ENCODE peak calls at places on chromosomes 3 and 15, in ten cellular contexts. I is aorta; N is MM.1S; D is CD4-positive, alpha-beta memory T cell; P is PC-9; V is mammary epithelial cell; S is hepatocyte; J is CD8-positive, alpha-beta T cell; G is GM23248; U is cardiac muscle cell. Z is an unnamed sample. For H3K4me1, the result is how much of the 10 kb centered on the place peaks cover.

GRCh38 chr15:34808016-34808415 is 12.7 kb upstream of the ACTC1 start:
- DNase-seq in I (no peak), N (no peak), D (no peak), P (no peak), V (peak), S (no peak), J (no peak), G (peak), U (no peak), Z (no peak)

GRCh38 chr3:55675478-55675877 is 188.4 kb upstream of the WNT5A start:
- DNase-seq in I (no peak), N (peak), D (no peak), P (no peak), V (no peak), S (no peak), J (no peak), G (no peak), U (no peak), Z (no peak)

GRCh38 chr3:17852217-17852616 is 109.8 kb upstream of the TBC1D5 start:
- DNase-seq in I (no peak), N (peak), D (no peak), P (no peak), V (no peak), S (no peak), J (no peak), G (no peak), U (no peak), Z (no peak)

GRCh38 chr3:57746156-57747125 is 9.7 kb upstream of the SLMAP start:
- DNase-seq in I (no peak), N (no peak), D (no peak), P (no peak), V (no peak), S (no peak), J (no peak), G (peak), U (no peak), Z (no peak)

GRCh38 chr3:197908957-197909701 is 40.9 kb upstream of the RPL35A start:
- DNase-seq in I (no peak), N (no peak), D (no peak), P (no peak), V (no peak), S (no peak), J (no peak), G (peak), U (no peak), Z (no peak)

GRCh38 chr3:50651875-50652529 is 22.7 kb upstream of the DOCK3 start:
- DNase-seq in I (no peak), N (no peak), D (no peak), P (no peak), V (no peak), S (no peak), J (no peak), G (no peak), U (no peak), Z (no peak)

GRCh38 chr3:52286777-52287110 is 884 bp upstream of the GLYCTK start:
- DNase-seq in I (peak), N (no peak), D (no peak), P (no peak), V (peak), S (no peak), J (no peak), G (peak), U (peak), Z (no peak)

GRCh38 chr3:55370272-55370671 is 116.8 kb downstream of the WNT5A start:
- DNase-seq in I (no peak), N (no peak), D (no peak), P (no peak), V (no peak), S (no peak), J (no peak), G (no peak), U (no peak), Z (no peak)

GRCh38 chr3:185959609-185960517 is 22.0 kb upstream of the TRA2B start:
- DNase-seq in I (no peak), N (no peak), D (no peak), P (peak), V (peak), S (no peak), J (no peak), G (peak), U (peak), Z (peak)

GRCh38 chr15:64438653-64439447 is 21.5 kb upstream of the ZNF609 start:
- DNase-seq in I (no peak), N (no peak), D (no peak), P (no peak), V (no peak), S (no peak), J (no peak), G (no peak), U (no peak), Z (no peak)

GRCh38 chr3:61936344-61936937 is 375.1 kb downstream of the PTPRG start:
- DNase-seq in I (no peak), N (peak), D (no peak), P (no peak), V (no peak), S (peak), J (no peak), G (peak), U (peak), Z (no peak)

GRCh38 chr3:178593786-178594185 is 57.5 kb downstream of the KCNMB2 start:
- DNase-seq in I (no peak), N (peak), D (no peak), P (no peak), V (no peak), S (no peak), J (no peak), G (no peak), U (no peak), Z (no peak)

GRCh38 chr15:38441130-38441519 is 12.8 kb upstream of the FAM98B start:
- DNase-seq in I (no peak), N (no peak), D (no peak), P (no peak), V (no peak), S (no peak), J (no peak), G (no peak), U (no peak), Z (no peak)

GRCh38 chr15:85129881-85130280 is 148.2 kb downstream of the PDE8A start:
- DNase-seq in I (no peak), N (no peak), D (no peak), P (no peak), V (no peak), S (no peak), J (no peak), G (no peak), U (no peak), Z (no peak)

GRCh38 chr3:146222204-146223046 is 28.5 kb downstream of the PLSCR4 start:
- DNase-seq in I (no peak), N (no peak), D (no peak), P (no peak), V (no peak), S (peak), J (no peak), G (no peak), U (peak), Z (peak)

GRCh38 chr15:52652984-52653383 is 26.2 kb downstream of the ATOSA start:
- DNase-seq in I (no peak), N (no peak), D (no peak), P (no peak), V (peak), S (peak), J (no peak), G (peak), U (peak), Z (no peak)

GRCh38 chr15:85707519-85708338 is 87.0 kb downstream of the KLHL25 start:
- DNase-seq in I (no peak), N (peak), D (no peak), P (no peak), V (no peak), S (peak), J (no peak), G (peak), U (peak), Z (peak)

GRCh38 chr15:82803793-82804574 is 1.9 kb downstream of the FSD2 start:
- DNase-seq in I (no peak), N (no peak), D (no peak), P (no peak), V (no peak), S (no peak), J (no peak), G (peak), U (peak), Z (no peak)

GRCh38 chr3:54630111-54630623 is 297.7 kb downstream of the LRTM1 start:
- DNase-seq in I (no peak), N (no peak), D (no peak), P (no peak), V (peak), S (no peak), J (no peak), G (no peak), U (no peak), Z (no peak)

GRCh38 chr3:55641914-55642313 is 154.8 kb upstream of the WNT5A start:
- DNase-seq in I (no peak), N (no peak), D (no peak), P (no peak), V (no peak), S (no peak), J (no peak), G (no peak), U (no peak), Z (no peak)

GRCh38 chr15:31483053-31483923 is 156.7 kb downstream of the KLF13 start:
- DNase-seq in I (no peak), N (no peak), D (peak), P (no peak), V (no peak), S (no peak), J (peak), G (peak), U (peak), Z (no peak)

GRCh38 chr3:123039178-123039577 is 11.6 kb upstream of the SEMA5B start:
- DNase-seq in I (no peak), N (no peak), D (no peak), P (no peak), V (no peak), S (no peak), J (no peak), G (no peak), U (no peak), Z (no peak)

GRCh38 chr3:157078131-157078835 is 81.7 kb downstream of the CCNL1 start:
- DNase-seq in I (no peak), N (no peak), D (no peak), P (no peak), V (no peak), S (no peak), J (no peak), G (peak), U (no peak), Z (no peak)

GRCh38 chr15:73876779-73877178 is 3.4 kb downstream of the TBC1D21 start:
- DNase-seq in I (no peak), N (no peak), D (no peak), P (no peak), V (no peak), S (no peak), J (no peak), G (no peak), U (no peak), Z (no peak)

GRCh38 chr3:10926831-10927521 is 65.6 kb upstream of the SLC6A1 start:
- DNase-seq in I (no peak), N (no peak), D (no peak), P (no peak), V (no peak), S (no peak), J (no peak), G (peak), U (peak), Z (no peak)

GRCh38 chr3:27643355-27643754 is 78.8 kb downstream of the EOMES start:
- DNase-seq in I (no peak), N (no peak), D (no peak), P (no peak), V (peak), S (no peak), J (no peak), G (peak), U (no peak), Z (no peak)

GRCh38 chr3:148319161-148319915 is 378.4 kb upstream of the AGTR1 start:
- DNase-seq in I (no peak), N (peak), D (no peak), P (peak), V (peak), S (no peak), J (no peak), G (peak), U (peak), Z (no peak)

GRCh38 chr3:156459434-156459833 is 95.5 kb downstream of the SSR3 start:
- DNase-seq in I (peak), N (no peak), D (no peak), P (peak), V (no peak), S (no peak), J (no peak), G (no peak), U (no peak), Z (no peak)

GRCh38 chr3:2657408-2657807 is 452.8 kb downstream of the IL5RA start:
- DNase-seq in I (no peak), N (no peak), D (no peak), P (no peak), V (no peak), S (peak), J (no peak), G (no peak), U (peak), Z (no peak)

GRCh38 chr15:73005032-73005431 is 47.2 kb upstream of the NEO1 start:
- DNase-seq in I (no peak), N (no peak), D (no peak), P (no peak), V (no peak), S (no peak), J (no peak), G (no peak), U (no peak), Z (no peak)

GRCh38 chr3:18443670-18444596 is 18.8 kb upstream of the SATB1 start:
- DNase-seq in I (peak), N (no peak), D (no peak), P (no peak), V (no peak), S (peak), J (peak), G (peak), U (peak), Z (peak)

GRCh38 chr3:105614288-105615030 is 247.8 kb downstream of the ALCAM start:
- DNase-seq in I (no peak), N (no peak), D (no peak), P (no peak), V (no peak), S (peak), J (no peak), G (peak), U (peak), Z (no peak)

GRCh38 chr3:186099178-186099577 is 9.7 kb downstream of the ETV5 start:
- DNase-seq in I (peak), N (no peak), D (no peak), P (no peak), V (peak), S (peak), J (no peak), G (peak), U (peak), Z (peak)

GRCh38 chr3:57757642-57758297 is 1.7 kb downstream of the SLMAP start:
- DNase-seq in I (no peak), N (no peak), D (no peak), P (peak), V (peak), S (peak), J (no peak), G (peak), U (no peak), Z (peak)

GRCh38 chr3:134406331-134407246 is 32.3 kb upstream of the AMOTL2 start:
- DNase-seq in I (peak), N (no peak), D (no peak), P (no peak), V (no peak), S (peak), J (no peak), G (peak), U (peak), Z (peak)

GRCh38 chr15:52262364-52262763 is 33.2 kb downstream of the MYO5C start:
- DNase-seq in I (no peak), N (no peak), D (peak), P (no peak), V (no peak), S (no peak), J (no peak), G (no peak), U (no peak), Z (no peak)

GRCh38 chr15:93899817-93900216 is 331.5 kb upstream of the MCTP2 start:
- DNase-seq in I (no peak), N (no peak), D (no peak), P (no peak), V (no peak), S (no peak), J (no peak), G (no peak), U (no peak), Z (no peak)

GRCh38 chr3:56125358-56126005 is 342.8 kb downstream of the ERC2 start:
- DNase-seq in I (no peak), N (no peak), D (no peak), P (peak), V (peak), S (peak), J (no peak), G (peak), U (peak), Z (peak)

GRCh38 chr3:122299872-122300460 is 25.1 kb upstream of the CSTA start:
- DNase-seq in I (no peak), N (peak), D (peak), P (no peak), V (no peak), S (no peak), J (peak), G (no peak), U (peak), Z (peak)

GRCh38 chr3:149407898-149408297 is 30.4 kb upstream of the TM4SF1 start:
- DNase-seq in I (no peak), N (no peak), D (no peak), P (no peak), V (no peak), S (no peak), J (no peak), G (no peak), U (peak), Z (no peak)
- H3K27ac ChIP-seq in I (no peak), N (no peak), D (no peak), P (no peak), V (no peak), S (peak), J (no peak), G (no peak), U (no peak), Z (peak)

DNA sequence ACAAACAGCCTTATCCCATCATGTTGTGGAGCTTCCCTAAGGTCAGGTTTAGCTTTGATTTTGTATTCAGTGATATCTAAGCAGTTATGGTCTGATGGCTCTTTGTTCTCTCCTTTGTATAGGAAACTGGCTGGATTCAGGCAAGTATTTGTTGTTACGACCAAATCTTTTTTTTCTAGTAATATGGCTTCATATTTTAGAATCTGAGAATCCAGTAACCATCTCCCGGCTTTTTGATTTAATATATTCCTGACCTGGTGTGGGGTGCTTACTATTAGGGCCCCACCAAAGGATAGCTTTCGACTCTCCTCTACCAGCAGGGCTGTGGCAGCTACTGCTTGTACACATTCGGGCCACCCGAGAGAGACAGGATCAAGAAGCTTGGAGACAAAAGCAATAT is 23.0 kb downstream of the ARL8B start:
- DNase-seq in I (no peak), N (no peak), D (no peak), P (no peak), V (no peak), S (no peak), J (no peak), G (no peak), U (no peak), Z (no peak)
- H3K4me1 ChIP-seq in I (under half), N (under half), D (under half), P (under half), V (under half), S (under half), J (under half), G (under half), U (under half), Z (under half)

GRCh38 chr15:42605281-42605744 is 29.9 kb downstream of the STARD9 start:
- DNase-seq in I (no peak), N (peak), D (no peak), P (no peak), V (no peak), S (no peak), J (no peak), G (peak), U (peak), Z (no peak)
- H3K27ac ChIP-seq in I (peak), N (peak), D (no peak), P (no peak), V (no peak), S (peak), J (no peak), G (no peak), U (no peak), Z (no peak)

GRCh38 chr15:67133738-67134576 is 68.6 kb downstream of the SMAD3 start:
- DNase-seq in I (no peak), N (peak), D (peak), P (no peak), V (peak), S (no peak), J (peak), G (peak), U (peak), Z (no peak)
- H3K4me1 ChIP-seq in I (under half), N (under half), D (half or more), P (half or more), V (under half), S (half or more), J (under half), G (half or more), U (half or more), Z (half or more)

Z was measured in body of pancreas.